ENCODE peak calls at places on chromosomes 13 and 19, in seven cellular contexts. Q is H9, K is fibroblast of lung, C is HCT116, Y is endothelial cell of umbilical vein, E is neuronal stem cell, G is IMR-90. O is an unnamed sample.
A peak's percentile ranks its signal among the peaks of the same experiment; 100 is the strongest.

GRCh38 chr19:3691726-3692125 is 8.5 kb downstream of the PIP5K1C start:
- DNase-seq in Q (no peak), K (no peak), C (no peak), Y (no peak), E (no peak), G (no peak), O (no peak)

GRCh38 chr13:114017966-114018365 is 44.1 kb upstream of the C13orf46 start:
- DNase-seq in Q (no peak), K (no peak), C (no peak), Y (no peak), E (no peak), G (no peak), O (no peak)

GRCh38 chr13:71643466-71643865 is 223.5 kb downstream of the DACH1 start:
- DNase-seq in Q (no peak), K (no peak), C (no peak), Y (no peak), E (no peak), G (no peak), O (no peak)

GRCh38 chr19:5154129-5154798 is 185.4 kb downstream of the KDM4B start:
- DNase-seq in Q (peak; percentile 79), K (no peak), C (no peak), Y (no peak), E (no peak), G (no peak), O (no peak)

GRCh38 chr13:103277099-103277498 is 210.9 kb upstream of the SLC10A2 start:
- DNase-seq in Q (no peak), K (no peak), C (no peak), Y (no peak), E (no peak), G (no peak), O (no peak)

GRCh38 chr13:42068886-42069285 is 20.4 kb downstream of the DGKH start:
- DNase-seq in Q (no peak), K (no peak), C (no peak), Y (no peak), E (no peak), G (no peak), O (no peak)

GRCh38 chr13:79642596-79642995 is 161.6 kb downstream of the NDFIP2 start:
- DNase-seq in Q (no peak), K (no peak), C (no peak), Y (no peak), E (no peak), G (no peak), O (no peak)

GRCh38 chr13:40452741-40453665 is 213.4 kb downstream of the FOXO1 start:
- DNase-seq in Q (no peak), K (peak; percentile 28), C (no peak), Y (no peak), E (no peak), G (peak; percentile 8), O (peak; percentile 65)

GRCh38 chr19:21084343-21084742 is 2.3 kb downstream of the ZNF714 start:
- DNase-seq in Q (no peak), K (peak; percentile 16), C (no peak), Y (no peak), E (no peak), G (peak; percentile 79), O (peak; percentile 78)

GRCh38 chr13:59680429-59681024 is 483.2 kb downstream of the DIAPH3 start:
- DNase-seq in Q (no peak), K (peak; percentile 59), C (peak; percentile 7), Y (peak; percentile 41), E (no peak), G (peak; percentile 33), O (no peak)

GRCh38 chr13:32278456-32278855 is 36.7 kb downstream of the ZAR1L start:
- DNase-seq in Q (no peak), K (peak; percentile 54), C (no peak), Y (no peak), E (no peak), G (peak; percentile 91), O (peak; percentile 82)

GRCh38 chr19:14425696-14426138 is 6.6 kb upstream of the DDX39A start:
- DNase-seq in Q (no peak), K (peak; percentile 61), C (no peak), Y (no peak), E (no peak), G (peak; percentile 91), O (peak; percentile 50)

GRCh38 chr19:16016226-16017137 is 59.8 kb upstream of the TPM4 start:
- DNase-seq in Q (no peak), K (no peak), C (no peak), Y (no peak), E (no peak), G (no peak), O (no peak)

GRCh38 chr19:18118420-18119242 is 21.1 kb downstream of the MAST3 start:
- DNase-seq in Q (no peak), K (peak; percentile 43), C (no peak), Y (no peak), E (no peak), G (peak; percentile 18), O (no peak)

GRCh38 chr19:50432658-50433057 is at the start of gene MYBPC2:
- DNase-seq in Q (no peak), K (no peak), C (no peak), Y (no peak), E (no peak), G (no peak), O (no peak)
- H2AFZ ChIP-seq in Q (no peak within 1 kb of the TSS), K (peak within 1 kb of the TSS; percentile 71), C (peak within 1 kb of the TSS; percentile 45), Y (peak within 1 kb of the TSS; percentile 99), E (peak within 1 kb of the TSS; percentile 90), G (peak within 1 kb of the TSS; percentile 98), O (peak within 1 kb of the TSS; percentile 90)

GRCh38 chr13:66071608-66072007 is 1158.5 kb downstream of the PCDH9 start:
- DNase-seq in Q (no peak), K (no peak), C (no peak), Y (no peak), E (no peak), G (no peak), O (no peak)

GRCh38 chr13:66068683-66069082 is 1161.5 kb downstream of the PCDH9 start:
- DNase-seq in Q (no peak), K (no peak), C (no peak), Y (no peak), E (no peak), G (no peak), O (no peak)

GRCh38 chr13:66074018-66074615 is 1156.0 kb downstream of the PCDH9 start:
- DNase-seq in Q (no peak), K (no peak), C (no peak), Y (no peak), E (no peak), G (no peak), O (no peak)

GRCh38 chr13:66071018-66071417 is 1159.1 kb downstream of the PCDH9 start:
- DNase-seq in Q (no peak), K (no peak), C (no peak), Y (no peak), E (no peak), G (no peak), O (no peak)

DNA sequence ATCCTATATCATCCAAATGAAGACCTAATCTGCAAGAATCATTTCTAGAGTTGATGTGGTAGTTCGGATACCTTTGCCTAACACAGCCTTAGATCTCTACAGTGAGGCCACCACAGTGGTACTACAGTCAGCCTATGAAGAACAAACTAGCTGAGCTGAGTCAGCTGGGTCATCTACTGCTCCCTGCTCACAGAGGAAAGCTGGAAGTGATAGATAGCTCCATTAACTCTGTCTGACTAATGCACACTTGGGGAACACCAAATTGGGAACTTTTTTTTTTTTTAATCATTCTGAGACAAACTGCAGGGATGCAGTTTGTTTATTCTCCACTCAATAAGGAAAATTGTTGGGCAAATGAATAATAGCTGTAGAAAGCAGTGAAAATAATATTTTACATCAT is 1160.6 kb downstream of the PCDH9 start:
- DNase-seq in Q (no peak), K (peak; percentile 5), C (no peak), Y (no peak), E (no peak), G (peak; percentile 29), O (peak; percentile 61)
- H3K4me2 ChIP-seq in Q (no peak overlapping the region), K (no peak overlapping the region), C (no peak overlapping the region), Y (no peak overlapping the region), E (no peak overlapping the region), G (no peak overlapping the region), O (no peak overlapping the region)

GRCh38 chr19:49637865-49638350 is 2.0 kb downstream of the RRAS start:
- DNase-seq in Q (peak; percentile 86), K (peak; percentile 75), C (no peak), Y (peak; percentile 67), E (no peak), G (peak; percentile 62), O (peak; percentile 54)
- H3K27ac ChIP-seq in Q (no peak overlapping the region), K (peak overlapping the region; percentile 75), C (peak overlapping the region; percentile 98), Y (no peak overlapping the region), E (no peak overlapping the region), G (peak overlapping the region; percentile 84), O (peak overlapping the region; percentile 40)

DNA sequence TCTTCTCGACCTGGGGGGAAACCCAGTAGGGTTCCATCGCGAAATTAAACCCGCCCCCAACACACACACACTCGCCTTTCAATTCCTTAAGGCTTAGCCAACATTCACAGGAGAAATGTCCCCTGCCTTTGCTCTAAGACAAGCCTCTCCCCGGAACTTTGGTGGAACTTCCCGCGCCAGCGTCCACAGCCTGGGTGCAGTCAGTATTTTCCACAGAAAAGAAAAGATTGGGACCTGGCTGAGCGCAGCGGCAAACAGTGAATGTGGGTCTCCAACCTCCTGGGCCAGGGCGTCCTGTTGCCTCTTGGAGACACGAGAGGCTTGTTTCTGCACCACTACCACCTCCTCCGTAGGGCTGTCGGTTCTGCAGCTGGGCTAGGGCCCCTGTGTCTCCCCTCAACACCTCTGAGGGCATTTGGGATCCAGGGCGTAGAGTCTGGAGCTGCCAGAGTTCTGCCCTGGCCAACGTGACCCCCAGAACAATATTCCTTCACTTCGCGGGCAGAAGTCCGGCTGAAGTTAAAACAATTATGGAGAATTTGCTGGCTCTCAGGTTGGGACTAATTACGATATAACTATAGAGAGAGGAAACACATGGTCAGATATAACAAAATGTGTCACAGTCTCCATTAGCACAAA is 3.3 kb downstream of the PDX1 start:
- DNase-seq in Q (no peak), K (no peak), C (no peak), Y (no peak), E (no peak), G (no peak), O (no peak)
- H2AFZ ChIP-seq in Q (no peak overlapping the region), K (no peak overlapping the region), C (no peak overlapping the region), Y (no peak overlapping the region), E (no peak overlapping the region), G (no peak overlapping the region), O (no peak overlapping the region)

DNA sequence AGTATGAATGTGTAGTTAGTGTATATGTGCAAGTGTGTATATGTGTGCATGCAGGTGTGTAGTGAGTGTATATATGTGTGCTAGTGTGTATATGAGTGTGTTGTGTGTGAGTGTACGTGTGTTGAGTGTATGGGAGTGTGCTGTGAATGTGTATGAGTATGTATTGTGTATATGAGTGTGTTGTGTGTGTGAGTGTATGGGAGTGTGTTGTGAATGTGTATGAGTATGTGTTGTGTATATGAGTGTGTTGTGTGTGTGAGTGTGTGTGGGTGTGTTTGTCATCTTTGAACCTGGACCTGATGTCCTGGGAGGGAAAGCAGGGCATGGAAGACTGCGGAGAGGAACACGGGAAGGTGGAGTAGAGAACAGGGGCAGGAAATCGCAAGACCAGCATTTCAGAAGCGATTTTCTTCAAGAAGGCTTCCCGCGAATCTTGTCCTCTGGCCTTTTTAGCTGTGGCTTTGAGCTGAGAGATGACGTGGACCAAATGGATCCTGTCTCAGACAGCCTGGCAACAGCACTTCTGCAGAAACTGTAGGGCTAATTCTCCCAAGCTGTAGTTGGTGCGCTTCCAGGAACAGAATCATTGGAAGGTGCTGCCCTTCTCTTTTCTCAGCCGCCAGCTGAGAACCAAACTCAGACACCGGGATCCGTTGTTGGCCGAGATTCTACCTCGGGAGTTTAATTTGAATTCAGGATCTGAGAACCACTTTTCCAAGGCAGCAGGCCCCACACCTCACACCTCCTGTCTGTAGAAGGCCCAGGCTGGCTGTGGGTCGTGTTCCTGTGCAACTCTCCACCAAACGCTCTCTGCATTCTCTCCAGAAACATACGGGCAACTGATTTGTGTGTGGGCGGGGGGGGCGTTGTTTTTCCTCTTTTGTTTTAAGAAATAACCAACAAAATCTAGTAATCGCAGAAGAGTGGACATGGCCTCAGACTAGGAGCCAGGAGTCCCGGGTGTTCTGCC is 94.7 kb upstream of the RAP2A start:
- DNase-seq in Q (no peak), K (peak; percentile 99), C (no peak), Y (no peak), E (no peak), G (peak; percentile 98), O (peak; percentile 82)
- H3K4me2 ChIP-seq in Q (no peak overlapping the region), K (peak overlapping the region; percentile 73), C (no peak overlapping the region), Y (no peak overlapping the region), E (no peak overlapping the region), G (peak overlapping the region; percentile 82), O (peak overlapping the region; percentile 34)